ENCODE peak calls at places on chromosome 9, in eight cellular contexts. One of them, this sample, is unnamed.

GRCh38 chr9:110340306-110340705 is 2.6 kb upstream of the TXNDC8 start:
- DNase-seq in fibroblast of lung: peak; percentile 20
- DNase-seq in HCT116: peak; percentile 24
- DNase-seq in PC-9: no peak
- DNase-seq in SK-N-MC: no peak
- DNase-seq in PC-3: peak; percentile 37
- DNase-seq in K562: no peak
- DNase-seq in endothelial cell of umbilical vein: no peak
- DNase-seq in this sample: peak; percentile 41

GRCh38 chr9:114372971-114373591 is 14.7 kb downstream of the AKNA start:
- DNase-seq in fibroblast of lung: no peak
- DNase-seq in HCT116: no peak
- DNase-seq in PC-9: no peak
- DNase-seq in SK-N-MC: no peak
- DNase-seq in PC-3: no peak
- DNase-seq in K562: no peak
- DNase-seq in endothelial cell of umbilical vein: no peak
- DNase-seq in this sample: no peak

GRCh38 chr9:77018058-77019009 is 1.1 kb upstream of the FOXB2 start:
- DNase-seq in fibroblast of lung: no peak
- DNase-seq in HCT116: no peak
- DNase-seq in PC-9: no peak
- DNase-seq in SK-N-MC: no peak
- DNase-seq in PC-3: no peak
- DNase-seq in K562: no peak
- DNase-seq in endothelial cell of umbilical vein: no peak
- DNase-seq in this sample: peak; percentile 34

GRCh38 chr9:89383721-89384300 is 65.5 kb downstream of the SECISBP2 start:
- DNase-seq in fibroblast of lung: no peak
- DNase-seq in HCT116: no peak
- DNase-seq in PC-9: no peak
- DNase-seq in SK-N-MC: no peak
- DNase-seq in PC-3: no peak
- DNase-seq in K562: no peak
- DNase-seq in endothelial cell of umbilical vein: no peak
- DNase-seq in this sample: no peak

GRCh38 chr9:83281306-83282255 is 218.6 kb upstream of the RASEF start:
- DNase-seq in fibroblast of lung: peak; percentile 6
- DNase-seq in HCT116: no peak
- DNase-seq in PC-9: peak; percentile 69
- DNase-seq in SK-N-MC: peak; percentile 57
- DNase-seq in PC-3: peak; percentile 65
- DNase-seq in K562: no peak
- DNase-seq in endothelial cell of umbilical vein: peak; percentile 82
- DNase-seq in this sample: peak; percentile 73

GRCh38 chr9:133935328-133936040 is 56.6 kb downstream of the VAV2 start:
- DNase-seq in fibroblast of lung: peak; percentile 75
- DNase-seq in HCT116: no peak
- DNase-seq in PC-9: no peak
- DNase-seq in SK-N-MC: no peak
- DNase-seq in PC-3: no peak
- DNase-seq in K562: peak; percentile 24
- DNase-seq in endothelial cell of umbilical vein: peak; percentile 79
- DNase-seq in this sample: no peak

GRCh38 chr9:87706066-87706739 is 19.7 kb upstream of the CTSL start:
- DNase-seq in fibroblast of lung: no peak
- DNase-seq in HCT116: no peak
- DNase-seq in PC-9: no peak
- DNase-seq in SK-N-MC: no peak
- DNase-seq in PC-3: no peak
- DNase-seq in K562: no peak
- DNase-seq in endothelial cell of umbilical vein: no peak
- DNase-seq in this sample: no peak

GRCh38 chr9:94881023-94881422 is 154.5 kb downstream of the AOPEP start:
- DNase-seq in fibroblast of lung: no peak
- DNase-seq in HCT116: no peak
- DNase-seq in PC-9: no peak
- DNase-seq in SK-N-MC: no peak
- DNase-seq in PC-3: no peak
- DNase-seq in K562: no peak
- DNase-seq in endothelial cell of umbilical vein: no peak
- DNase-seq in this sample: peak; percentile 41

GRCh38 chr9:126487856-126488255 is 125.9 kb upstream of the LMX1B start:
- DNase-seq in fibroblast of lung: no peak
- DNase-seq in HCT116: no peak
- DNase-seq in PC-9: no peak
- DNase-seq in SK-N-MC: no peak
- DNase-seq in PC-3: no peak
- DNase-seq in K562: no peak
- DNase-seq in endothelial cell of umbilical vein: no peak
- DNase-seq in this sample: no peak

GRCh38 chr9:118478752-118479151 is 774.5 kb downstream of the TLR4 start:
- DNase-seq in fibroblast of lung: no peak
- DNase-seq in HCT116: no peak
- DNase-seq in PC-9: no peak
- DNase-seq in SK-N-MC: no peak
- DNase-seq in PC-3: no peak
- DNase-seq in K562: no peak
- DNase-seq in endothelial cell of umbilical vein: no peak
- DNase-seq in this sample: no peak

GRCh38 chr9:118473527-118473926 is 769.3 kb downstream of the TLR4 start:
- DNase-seq in fibroblast of lung: no peak
- DNase-seq in HCT116: no peak
- DNase-seq in PC-9: no peak
- DNase-seq in SK-N-MC: no peak
- DNase-seq in PC-3: no peak
- DNase-seq in K562: no peak
- DNase-seq in endothelial cell of umbilical vein: no peak
- DNase-seq in this sample: no peak
- H3K27ac ChIP-seq in fibroblast of lung: no peak overlapping the region
- H3K27ac ChIP-seq in HCT116: no peak overlapping the region
- H3K27ac ChIP-seq in PC-9: no peak overlapping the region
- H3K27ac ChIP-seq in SK-N-MC: no peak overlapping the region
- H3K27ac ChIP-seq in PC-3: no peak overlapping the region
- H3K27ac ChIP-seq in K562: no peak overlapping the region
- H3K27ac ChIP-seq in endothelial cell of umbilical vein: no peak overlapping the region
- H3K27ac ChIP-seq in this sample: no peak overlapping the region

GRCh38 chr9:131658753-131659129 is 81.1 kb downstream of the RAPGEF1 start:
- DNase-seq in fibroblast of lung: no peak
- DNase-seq in HCT116: no peak
- DNase-seq in PC-9: no peak
- DNase-seq in SK-N-MC: no peak
- DNase-seq in PC-3: no peak
- DNase-seq in K562: no peak
- DNase-seq in endothelial cell of umbilical vein: no peak
- DNase-seq in this sample: no peak
- TF ChIP-seq EZH2 in fibroblast of lung: no peak
- TF ChIP-seq EZH2 in HCT116: no peak
- TF ChIP-seq EZH2 in PC-9: no peak
- TF ChIP-seq EZH2 in SK-N-MC: no peak
- TF ChIP-seq EZH2 in PC-3: no peak
- TF ChIP-seq EZH2 in K562: no peak
- TF ChIP-seq EZH2 in endothelial cell of umbilical vein: no peak
- TF ChIP-seq EZH2 in this sample: no peak

DNA sequence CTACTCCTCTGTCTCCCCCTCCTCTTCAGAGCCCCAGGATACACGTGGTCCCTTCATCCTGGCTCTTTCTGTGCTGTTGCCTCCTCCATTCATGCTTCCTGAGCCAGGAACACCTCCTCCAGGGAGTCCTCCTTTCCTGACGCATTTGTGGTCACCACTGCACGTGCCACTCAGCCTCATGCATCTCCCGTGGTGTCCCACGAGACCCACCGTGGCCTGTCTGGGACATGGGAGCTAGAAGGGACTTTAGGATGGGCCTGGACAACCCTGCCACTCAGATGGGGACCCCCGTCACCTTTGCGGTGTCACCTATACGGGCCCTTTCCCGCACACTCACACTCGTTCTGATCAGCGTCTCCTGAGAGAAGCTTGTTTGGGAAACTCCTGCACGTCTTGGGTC is 6.7 kb downstream of the GLIPR2 start:
- DNase-seq in fibroblast of lung: no peak
- DNase-seq in HCT116: no peak
- DNase-seq in PC-9: no peak
- DNase-seq in SK-N-MC: no peak
- DNase-seq in PC-3: no peak
- DNase-seq in K562: no peak
- DNase-seq in endothelial cell of umbilical vein: no peak
- DNase-seq in this sample: no peak
- H3K27ac ChIP-seq in fibroblast of lung: no peak overlapping the region
- H3K27ac ChIP-seq in HCT116: no peak overlapping the region
- H3K27ac ChIP-seq in PC-9: no peak overlapping the region
- H3K27ac ChIP-seq in SK-N-MC: no peak overlapping the region
- H3K27ac ChIP-seq in PC-3: no peak overlapping the region
- H3K27ac ChIP-seq in K562: peak overlapping the region; percentile 59
- H3K27ac ChIP-seq in endothelial cell of umbilical vein: no peak overlapping the region
- H3K27ac ChIP-seq in this sample: no peak overlapping the region

GRCh38 chr9:129080312-129080607 is 651 bp upstream of the DOLPP1 start:
- DNase-seq in fibroblast of lung: no peak
- DNase-seq in HCT116: no peak
- DNase-seq in PC-9: no peak
- DNase-seq in SK-N-MC: no peak
- DNase-seq in PC-3: no peak
- DNase-seq in K562: no peak
- DNase-seq in endothelial cell of umbilical vein: peak; percentile 7
- DNase-seq in this sample: no peak

GRCh38 chr9:129081388-129081889 is 528 bp downstream of the DOLPP1 start:
- DNase-seq in fibroblast of lung: no peak
- DNase-seq in HCT116: no peak
- DNase-seq in PC-9: peak; percentile 32
- DNase-seq in SK-N-MC: no peak
- DNase-seq in PC-3: no peak
- DNase-seq in K562: peak; percentile 97
- DNase-seq in endothelial cell of umbilical vein: no peak
- DNase-seq in this sample: peak; percentile 55

GRCh38 chr9:129078691-129079503 is 2.0 kb upstream of the DOLPP1 start:
- DNase-seq in fibroblast of lung: no peak
- DNase-seq in HCT116: no peak
- DNase-seq in PC-9: peak; percentile 25
- DNase-seq in SK-N-MC: no peak
- DNase-seq in PC-3: no peak
- DNase-seq in K562: no peak
- DNase-seq in endothelial cell of umbilical vein: no peak
- DNase-seq in this sample: no peak

GRCh38 chr9:129079829-129080228 is 1.1 kb upstream of the DOLPP1 start:
- DNase-seq in fibroblast of lung: no peak
- DNase-seq in HCT116: no peak
- DNase-seq in PC-9: no peak
- DNase-seq in SK-N-MC: no peak
- DNase-seq in PC-3: no peak
- DNase-seq in K562: no peak
- DNase-seq in endothelial cell of umbilical vein: no peak
- DNase-seq in this sample: no peak

DNA sequence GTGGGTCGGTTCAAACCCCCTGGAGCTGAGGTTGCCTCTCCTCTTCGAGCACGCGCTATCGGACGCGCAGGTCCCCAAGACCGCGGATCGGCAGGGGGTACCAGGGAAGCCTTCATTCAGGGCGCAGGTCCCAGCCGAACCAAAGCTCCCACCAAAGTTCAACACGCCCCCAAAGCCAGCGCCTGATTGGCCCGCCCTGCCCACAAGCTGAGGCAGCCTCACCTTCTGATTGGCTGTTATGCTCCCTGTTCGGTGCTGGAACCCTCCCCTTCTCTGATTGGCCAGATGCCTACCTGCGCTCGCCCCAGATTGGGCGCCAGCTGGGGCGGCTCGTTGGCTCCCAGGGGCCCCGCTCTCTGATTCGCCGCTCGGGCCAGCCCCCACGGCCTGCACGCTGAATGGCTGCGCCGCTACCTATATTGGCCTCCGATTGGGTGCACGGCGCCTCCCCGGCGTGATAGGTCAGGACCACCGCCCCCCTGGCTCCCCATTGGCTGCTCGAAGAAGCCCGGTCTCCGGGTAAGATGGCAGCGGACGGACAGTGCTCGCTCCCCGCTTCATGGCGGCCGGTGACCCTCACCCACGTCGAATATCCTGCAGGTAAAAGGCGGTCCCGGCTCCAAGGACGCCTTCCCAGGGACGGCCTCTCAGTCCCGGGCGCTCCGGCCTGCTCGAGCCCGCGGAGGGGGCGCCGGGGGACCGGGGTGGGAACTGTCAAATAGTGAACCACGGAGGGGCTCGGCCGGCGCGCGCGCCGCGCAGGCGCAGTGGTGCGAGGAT is at the start of gene DOLPP1:
- DNase-seq in fibroblast of lung: peak; percentile 99
- DNase-seq in HCT116: peak; percentile 96
- DNase-seq in PC-9: peak; percentile 99
- DNase-seq in SK-N-MC: peak; percentile 92
- DNase-seq in PC-3: peak; percentile 97
- DNase-seq in K562: peak; percentile 100
- DNase-seq in endothelial cell of umbilical vein: peak; percentile 100
- DNase-seq in this sample: peak; percentile 100
- TF ChIP-seq EZH2 in fibroblast of lung: peak; percentile 69
- TF ChIP-seq EZH2 in HCT116: no peak
- TF ChIP-seq EZH2 in PC-9: no peak
- TF ChIP-seq EZH2 in SK-N-MC: no peak
- TF ChIP-seq EZH2 in PC-3: no peak
- TF ChIP-seq EZH2 in K562: peak; percentile 94
- TF ChIP-seq EZH2 in endothelial cell of umbilical vein: peak; percentile 95
- TF ChIP-seq EZH2 in this sample: no peak

GRCh38 chr9:111728617-111729366 is 65.9 kb downstream of the SHOC1 start:
- DNase-seq in fibroblast of lung: peak; percentile 94
- DNase-seq in HCT116: peak; percentile 87
- DNase-seq in PC-9: peak; percentile 97
- DNase-seq in SK-N-MC: no peak
- DNase-seq in PC-3: peak; percentile 93
- DNase-seq in K562: no peak
- DNase-seq in endothelial cell of umbilical vein: peak; percentile 58
- DNase-seq in this sample: peak; percentile 75

GRCh38 chr9:111731916-111732315 is 62.8 kb downstream of the SHOC1 start:
- DNase-seq in fibroblast of lung: peak; percentile 45
- DNase-seq in HCT116: no peak
- DNase-seq in PC-9: no peak
- DNase-seq in SK-N-MC: no peak
- DNase-seq in PC-3: peak; percentile 45
- DNase-seq in K562: no peak
- DNase-seq in endothelial cell of umbilical vein: no peak
- DNase-seq in this sample: peak; percentile 47

GRCh38 chr9:111726949-111727348 is 65.5 kb downstream of the GNG10 start:
- DNase-seq in fibroblast of lung: no peak
- DNase-seq in HCT116: no peak
- DNase-seq in PC-9: no peak
- DNase-seq in SK-N-MC: no peak
- DNase-seq in PC-3: peak; percentile 44
- DNase-seq in K562: no peak
- DNase-seq in endothelial cell of umbilical vein: no peak
- DNase-seq in this sample: no peak

GRCh38 chr9:111730937-111731567 is 63.7 kb downstream of the SHOC1 start:
- DNase-seq in fibroblast of lung: peak; percentile 86
- DNase-seq in HCT116: no peak
- DNase-seq in PC-9: peak; percentile 84
- DNase-seq in SK-N-MC: no peak
- DNase-seq in PC-3: peak; percentile 54
- DNase-seq in K562: no peak
- DNase-seq in endothelial cell of umbilical vein: peak; percentile 42
- DNase-seq in this sample: no peak

DNA sequence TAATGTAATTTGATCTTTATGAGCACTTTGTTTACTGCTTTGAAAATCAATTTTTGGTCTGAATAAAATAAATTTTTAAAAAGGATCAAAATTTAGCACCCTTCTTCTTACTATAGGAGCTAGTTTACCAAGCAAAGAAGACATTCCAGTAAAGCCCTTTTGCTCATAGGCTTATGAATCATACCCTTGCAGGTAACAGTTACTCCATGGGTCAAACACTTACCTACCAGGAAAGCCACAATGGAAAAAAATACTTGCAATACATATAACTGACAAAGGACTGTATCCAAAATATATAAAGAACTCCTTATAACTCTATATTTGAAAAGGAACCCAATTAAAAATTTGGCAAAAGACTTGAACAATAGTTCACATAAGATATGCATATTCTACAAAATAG is 66.6 kb downstream of the SHOC1 start:
- DNase-seq in fibroblast of lung: no peak
- DNase-seq in HCT116: peak; percentile 50
- DNase-seq in PC-9: peak; percentile 78
- DNase-seq in SK-N-MC: no peak
- DNase-seq in PC-3: peak; percentile 64
- DNase-seq in K562: no peak
- DNase-seq in endothelial cell of umbilical vein: peak; percentile 4
- DNase-seq in this sample: no peak
- H3K27ac ChIP-seq in fibroblast of lung: no peak overlapping the region
- H3K27ac ChIP-seq in HCT116: peak overlapping the region; percentile 75
- H3K27ac ChIP-seq in PC-9: peak overlapping the region; percentile 71
- H3K27ac ChIP-seq in SK-N-MC: no peak overlapping the region
- H3K27ac ChIP-seq in PC-3: peak overlapping the region; percentile 97
- H3K27ac ChIP-seq in K562: no peak overlapping the region
- H3K27ac ChIP-seq in endothelial cell of umbilical vein: peak overlapping the region; percentile 42
- H3K27ac ChIP-seq in this sample: peak overlapping the region; percentile 22

This sample was measured in GM23248.